ENCODE peak calls at places on chromosomes 1 and 21, in four cellular contexts. One of them, this sample, is unnamed.

GRCh38 chr1:206925116-206925736 is 3.5 kb upstream of the FCMR start:
- DNase-seq in GM12878: peak; percentile 91
- DNase-seq in A549: peak; percentile 48
- DNase-seq in SK-N-SH: no peak
- DNase-seq in this sample: no peak

GRCh38 chr1:150582371-150582770 is 3.0 kb upstream of the MCL1 start:
- DNase-seq in SK-N-SH: no peak
- DNase-seq in GM12878: no peak
- DNase-seq in A549: no peak
- DNase-seq in this sample: no peak

GRCh38 chr1:41738475-41738874 is 180.2 kb downstream of the HIVEP3 start:
- DNase-seq in A549: no peak
- DNase-seq in GM12878: no peak
- DNase-seq in SK-N-SH: no peak
- DNase-seq in this sample: peak; percentile 66

GRCh38 chr1:67162954-67163353 is 3.3 kb upstream of the IL23R start:
- DNase-seq in A549: peak; percentile 37
- DNase-seq in GM12878: no peak
- DNase-seq in SK-N-SH: no peak
- DNase-seq in this sample: no peak

GRCh38 chr1:203269654-203270020 is 35.7 kb upstream of the BTG2 start:
- DNase-seq in SK-N-SH: no peak
- DNase-seq in A549: no peak
- DNase-seq in GM12878: no peak
- DNase-seq in this sample: no peak

GRCh38 chr1:202105571-202106339 is 17.0 kb upstream of the GPR37L1 start:
- DNase-seq in SK-N-SH: no peak
- DNase-seq in GM12878: no peak
- DNase-seq in A549: peak; percentile 93
- DNase-seq in this sample: no peak

GRCh38 chr1:160520999-160521398 is 2.1 kb downstream of the SLAMF6 start:
- DNase-seq in SK-N-SH: no peak
- DNase-seq in A549: no peak
- DNase-seq in GM12878: no peak
- DNase-seq in this sample: no peak

GRCh38 chr1:43872280-43872679 is 61.3 kb upstream of the ARTN start:
- DNase-seq in GM12878: no peak
- DNase-seq in SK-N-SH: no peak
- DNase-seq in A549: no peak
- DNase-seq in this sample: peak; percentile 40

GRCh38 chr21:25107708-25108107 is 499.6 kb downstream of the MRPL39 start:
- DNase-seq in GM12878: no peak
- DNase-seq in A549: no peak
- DNase-seq in SK-N-SH: no peak
- DNase-seq in this sample: peak; percentile 35

GRCh38 chr21:39105836-39106235 is 77.4 kb downstream of the PSMG1 start:
- DNase-seq in SK-N-SH: no peak
- DNase-seq in A549: no peak
- DNase-seq in GM12878: no peak
- DNase-seq in this sample: no peak

GRCh38 chr1:223006794-223007193 is 136.3 kb downstream of the TLR5 start:
- DNase-seq in A549: no peak
- DNase-seq in SK-N-SH: no peak
- DNase-seq in GM12878: no peak
- DNase-seq in this sample: no peak

GRCh38 chr21:42636535-42636914 is 16.9 kb upstream of the PDE9A start:
- DNase-seq in SK-N-SH: no peak
- DNase-seq in GM12878: no peak
- DNase-seq in A549: no peak
- DNase-seq in this sample: peak; percentile 12

GRCh38 chr21:23541571-23541970 is 2065.7 kb downstream of the MRPL39 start:
- DNase-seq in GM12878: no peak
- DNase-seq in A549: no peak
- DNase-seq in SK-N-SH: no peak
- DNase-seq in this sample: no peak

GRCh38 chr1:20552728-20553571 is 577 bp downstream of the FAM43B start:
- DNase-seq in SK-N-SH: peak; percentile 75
- DNase-seq in GM12878: no peak
- DNase-seq in A549: peak; percentile 26
- DNase-seq in this sample: no peak

GRCh38 chr21:45306832-45307571 is 19.3 kb upstream of the POFUT2 start:
- DNase-seq in A549: no peak
- DNase-seq in SK-N-SH: no peak
- DNase-seq in GM12878: no peak
- DNase-seq in this sample: no peak

GRCh38 chr1:9630331-9631081 is 21.0 kb upstream of the PIK3CD start:
- DNase-seq in SK-N-SH: no peak
- DNase-seq in A549: no peak
- DNase-seq in GM12878: no peak
- DNase-seq in this sample: peak; percentile 36
- H3K27ac ChIP-seq in SK-N-SH: no peak overlapping the region
- H3K27ac ChIP-seq in A549: no peak overlapping the region
- H3K27ac ChIP-seq in GM12878: peak overlapping the region; percentile 98
- H3K27ac ChIP-seq in this sample: peak overlapping the region; percentile 89

GRCh38 chr21:32858628-32859027 is 87.1 kb upstream of the PAXBP1 start:
- DNase-seq in A549: no peak
- DNase-seq in SK-N-SH: no peak
- DNase-seq in GM12878: no peak
- DNase-seq in this sample: no peak
- TF ChIP-seq REST in A549: no peak
- TF ChIP-seq REST in SK-N-SH: no peak
- TF ChIP-seq REST in GM12878: no peak
- TF ChIP-seq REST in this sample: peak; percentile 77

GRCh38 chr1:28136636-28137613 is 39.6 kb downstream of the PTAFR start:
- DNase-seq in SK-N-SH: no peak
- DNase-seq in A549: no peak
- DNase-seq in GM12878: no peak
- DNase-seq in this sample: no peak
- H3K27ac ChIP-seq in SK-N-SH: no peak overlapping the region
- H3K27ac ChIP-seq in A549: no peak overlapping the region
- H3K27ac ChIP-seq in GM12878: no peak overlapping the region
- H3K27ac ChIP-seq in this sample: peak overlapping the region; percentile 83

DNA sequence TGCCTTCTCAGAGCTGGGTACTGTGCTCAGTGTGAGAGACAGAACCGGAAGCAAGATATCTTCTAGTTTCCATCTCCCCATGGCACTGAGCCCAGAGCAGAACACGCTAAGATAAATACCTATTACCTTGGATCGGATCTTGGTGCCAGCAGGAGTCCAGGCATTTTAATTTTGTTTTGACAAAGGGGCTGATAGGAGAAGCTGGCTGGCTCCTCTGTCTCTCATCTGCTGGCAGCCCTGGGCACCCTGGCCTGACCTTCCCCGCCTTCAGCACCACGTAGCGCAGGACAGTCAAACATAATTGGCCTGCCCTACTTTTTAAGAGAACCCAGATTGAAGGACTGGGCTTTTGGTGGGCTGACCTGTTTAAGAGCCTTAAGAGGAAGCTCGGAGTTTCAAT is 160.7 kb upstream of the KLHDC7A start:
- DNase-seq in SK-N-SH: peak; percentile 66
- DNase-seq in GM12878: no peak
- DNase-seq in A549: no peak
- DNase-seq in this sample: no peak
- TF ChIP-seq REST in SK-N-SH: no peak
- TF ChIP-seq REST in GM12878: no peak
- TF ChIP-seq REST in A549: no peak
- TF ChIP-seq REST in this sample: no peak

GRCh38 chr1:198499588-198499987 is 40.9 kb downstream of the ATP6V1G3 start:
- DNase-seq in SK-N-SH: no peak
- DNase-seq in A549: no peak
- DNase-seq in GM12878: no peak
- DNase-seq in this sample: no peak

GRCh38 chr1:198496216-198497143 is 44.0 kb downstream of the ATP6V1G3 start:
- DNase-seq in GM12878: no peak
- DNase-seq in A549: no peak
- DNase-seq in SK-N-SH: no peak
- DNase-seq in this sample: no peak

GRCh38 chr1:198497326-198498220 is 42.9 kb downstream of the ATP6V1G3 start:
- DNase-seq in A549: no peak
- DNase-seq in GM12878: no peak
- DNase-seq in SK-N-SH: no peak
- DNase-seq in this sample: no peak

GRCh38 chr1:198498881-198499280 is 41.6 kb downstream of the ATP6V1G3 start:
- DNase-seq in GM12878: no peak
- DNase-seq in A549: no peak
- DNase-seq in SK-N-SH: no peak
- DNase-seq in this sample: no peak

DNA sequence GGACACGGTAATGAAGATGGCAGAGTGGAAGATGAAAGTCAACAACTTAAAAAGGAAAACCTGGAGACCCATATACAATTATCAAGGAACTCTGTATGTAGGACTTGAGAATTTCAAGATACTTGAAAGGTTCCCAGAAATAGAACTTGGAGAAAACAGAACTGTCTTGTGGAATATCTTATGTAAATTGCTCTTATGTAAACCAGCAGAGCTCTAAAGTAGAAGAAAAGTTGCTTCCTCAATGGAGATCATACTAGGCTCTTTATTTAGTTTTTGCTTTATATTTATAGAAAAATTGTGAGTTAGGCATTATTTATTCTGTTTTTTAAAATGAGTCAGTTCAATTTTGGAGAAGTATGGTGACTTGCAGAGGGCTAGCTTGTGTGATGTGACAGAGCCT is 40.5 kb downstream of the ATP6V1G3 start:
- DNase-seq in A549: no peak
- DNase-seq in GM12878: no peak
- DNase-seq in SK-N-SH: no peak
- DNase-seq in this sample: no peak
- H3K27ac ChIP-seq in A549: no peak overlapping the region
- H3K27ac ChIP-seq in GM12878: no peak overlapping the region
- H3K27ac ChIP-seq in SK-N-SH: no peak overlapping the region
- H3K27ac ChIP-seq in this sample: no peak overlapping the region

This sample was measured in HL-60.